ENCODE peak calls at places on chromosomes 7 and 10, in five cellular contexts. One of them, this sample, is unnamed.

GRCh38 chr10:29763396-29763795 is 128.6 kb upstream of the SVIL start:
- DNase-seq in CD8-positive, alpha-beta T cell: no peak
- DNase-seq in tibial nerve: no peak
- DNase-seq in breast epithelium: no peak
- DNase-seq in fibroblast of lung: no peak
- DNase-seq in this sample: no peak

GRCh38 chr10:96285331-96285752 is 14.0 kb upstream of the BLNK start:
- DNase-seq in CD8-positive, alpha-beta T cell: no peak
- DNase-seq in tibial nerve: no peak
- DNase-seq in breast epithelium: no peak
- DNase-seq in fibroblast of lung: no peak
- DNase-seq in this sample: no peak

GRCh38 chr7:8913687-8914086 is 480.3 kb downstream of the NXPH1 start:
- DNase-seq in CD8-positive, alpha-beta T cell: no peak
- DNase-seq in tibial nerve: no peak
- DNase-seq in breast epithelium: no peak
- DNase-seq in fibroblast of lung: no peak
- DNase-seq in this sample: no peak

GRCh38 chr7:135758531-135758932 is 9.9 kb upstream of the FAM180A start:
- DNase-seq in CD8-positive, alpha-beta T cell: no peak
- DNase-seq in tibial nerve: peak; percentile 33
- DNase-seq in breast epithelium: peak; percentile 83
- DNase-seq in fibroblast of lung: peak; percentile 89
- DNase-seq in this sample: no peak

GRCh38 chr7:36038063-36038721 is 114.9 kb upstream of the EEPD1 start:
- DNase-seq in CD8-positive, alpha-beta T cell: no peak
- DNase-seq in tibial nerve: no peak
- DNase-seq in breast epithelium: no peak
- DNase-seq in fibroblast of lung: no peak
- DNase-seq in this sample: no peak

GRCh38 chr10:24951201-24952145 is 933 bp downstream of the PRTFDC1 start:
- DNase-seq in CD8-positive, alpha-beta T cell: no peak
- DNase-seq in tibial nerve: no peak
- DNase-seq in breast epithelium: peak; percentile 21
- DNase-seq in fibroblast of lung: peak; percentile 34
- DNase-seq in this sample: peak; percentile 26

GRCh38 chr7:746074-747061 is 19.3 kb upstream of the PRKAR1B start:
- DNase-seq in CD8-positive, alpha-beta T cell: no peak
- DNase-seq in tibial nerve: no peak
- DNase-seq in breast epithelium: no peak
- DNase-seq in fibroblast of lung: no peak
- DNase-seq in this sample: peak; percentile 54

GRCh38 chr7:100215895-100216294 is 3.9 kb upstream of the PVRIG start:
- DNase-seq in CD8-positive, alpha-beta T cell: no peak
- DNase-seq in tibial nerve: no peak
- DNase-seq in breast epithelium: peak; percentile 24
- DNase-seq in fibroblast of lung: peak; percentile 22
- DNase-seq in this sample: no peak

GRCh38 chr10:33523236-33523792 is 188.8 kb upstream of the NRP1 start:
- DNase-seq in CD8-positive, alpha-beta T cell: no peak
- DNase-seq in tibial nerve: no peak
- DNase-seq in breast epithelium: no peak
- DNase-seq in fibroblast of lung: no peak
- DNase-seq in this sample: no peak

GRCh38 chr10:15879058-15879457 is 18.8 kb upstream of the MINDY3 start:
- DNase-seq in CD8-positive, alpha-beta T cell: no peak
- DNase-seq in tibial nerve: no peak
- DNase-seq in breast epithelium: no peak
- DNase-seq in fibroblast of lung: peak; percentile 24
- DNase-seq in this sample: no peak

GRCh38 chr10:90592903-90593302 is 264.9 kb downstream of the HTR7 start:
- DNase-seq in CD8-positive, alpha-beta T cell: no peak
- DNase-seq in tibial nerve: no peak
- DNase-seq in breast epithelium: peak; percentile 19
- DNase-seq in fibroblast of lung: peak; percentile 75
- DNase-seq in this sample: no peak

GRCh38 chr10:116691544-116692126 is 50.7 kb downstream of the HSPA12A start:
- DNase-seq in CD8-positive, alpha-beta T cell: no peak
- DNase-seq in tibial nerve: no peak
- DNase-seq in breast epithelium: no peak
- DNase-seq in fibroblast of lung: peak; percentile 29
- DNase-seq in this sample: no peak

GRCh38 chr7:70693690-70694356 is 438.1 kb upstream of the GALNT17 start:
- DNase-seq in CD8-positive, alpha-beta T cell: peak; percentile 60
- DNase-seq in tibial nerve: peak; percentile 49
- DNase-seq in breast epithelium: peak; percentile 47
- DNase-seq in fibroblast of lung: peak; percentile 70
- DNase-seq in this sample: peak; percentile 71

GRCh38 chr10:126262971-126263370 is 125.3 kb downstream of the ADAM12 start:
- DNase-seq in CD8-positive, alpha-beta T cell: no peak
- DNase-seq in tibial nerve: no peak
- DNase-seq in breast epithelium: no peak
- DNase-seq in fibroblast of lung: no peak
- DNase-seq in this sample: no peak

GRCh38 chr10:132175401-132175800 is 11.3 kb upstream of the DPYSL4 start:
- DNase-seq in CD8-positive, alpha-beta T cell: no peak
- DNase-seq in tibial nerve: no peak
- DNase-seq in breast epithelium: no peak
- DNase-seq in fibroblast of lung: no peak
- DNase-seq in this sample: no peak

GRCh38 chr7:35757574-35757973 is 43.3 kb upstream of the SEPTIN7 start:
- DNase-seq in CD8-positive, alpha-beta T cell: no peak
- DNase-seq in tibial nerve: no peak
- DNase-seq in breast epithelium: no peak
- DNase-seq in fibroblast of lung: no peak
- DNase-seq in this sample: no peak

GRCh38 chr10:109891105-109891504 is 32.2 kb downstream of the XPNPEP1 start:
- DNase-seq in CD8-positive, alpha-beta T cell: no peak
- DNase-seq in tibial nerve: no peak
- DNase-seq in breast epithelium: no peak
- DNase-seq in fibroblast of lung: peak; percentile 57
- DNase-seq in this sample: no peak

GRCh38 chr10:51063659-51064535 is 10.4 kb upstream of the PRKG1 start:
- DNase-seq in CD8-positive, alpha-beta T cell: no peak
- DNase-seq in tibial nerve: no peak
- DNase-seq in breast epithelium: no peak
- DNase-seq in fibroblast of lung: peak; percentile 35
- DNase-seq in this sample: no peak

GRCh38 chr10:25483999-25484398 is 309.2 kb downstream of the GPR158 start:
- DNase-seq in CD8-positive, alpha-beta T cell: no peak
- DNase-seq in tibial nerve: no peak
- DNase-seq in breast epithelium: no peak
- DNase-seq in fibroblast of lung: no peak
- DNase-seq in this sample: no peak

GRCh38 chr7:149727541-149728476 is 45.6 kb downstream of the ZNF467 start:
- DNase-seq in CD8-positive, alpha-beta T cell: no peak
- DNase-seq in tibial nerve: no peak
- DNase-seq in breast epithelium: no peak
- DNase-seq in fibroblast of lung: no peak
- DNase-seq in this sample: no peak

GRCh38 chr10:132293416-132294195 is 14.1 kb downstream of the STK32C start:
- DNase-seq in CD8-positive, alpha-beta T cell: no peak
- DNase-seq in tibial nerve: no peak
- DNase-seq in breast epithelium: no peak
- DNase-seq in fibroblast of lung: no peak
- DNase-seq in this sample: no peak

GRCh38 chr7:129665013-129665401 is 53.5 kb downstream of the NRF1 start:
- DNase-seq in CD8-positive, alpha-beta T cell: no peak
- DNase-seq in tibial nerve: no peak
- DNase-seq in breast epithelium: peak; percentile 20
- DNase-seq in fibroblast of lung: peak; percentile 98
- DNase-seq in this sample: no peak

GRCh38 chr7:73442903-73443542 is 9.4 kb downstream of the FZD9 start:
- DNase-seq in CD8-positive, alpha-beta T cell: no peak
- DNase-seq in tibial nerve: no peak
- DNase-seq in breast epithelium: no peak
- DNase-seq in fibroblast of lung: no peak
- DNase-seq in this sample: peak; percentile 54

GRCh38 chr7:129702316-129702715 is 90.8 kb downstream of the NRF1 start:
- DNase-seq in CD8-positive, alpha-beta T cell: no peak
- DNase-seq in tibial nerve: no peak
- DNase-seq in breast epithelium: no peak
- DNase-seq in fibroblast of lung: peak; percentile 82
- DNase-seq in this sample: no peak

GRCh38 chr10:12308102-12308501 is 41.2 kb upstream of the CAMK1D start:
- DNase-seq in CD8-positive, alpha-beta T cell: no peak
- DNase-seq in tibial nerve: no peak
- DNase-seq in breast epithelium: no peak
- DNase-seq in fibroblast of lung: no peak
- DNase-seq in this sample: no peak

GRCh38 chr7:99778880-99779279 is 5.1 kb downstream of the CYP3A4 start:
- DNase-seq in CD8-positive, alpha-beta T cell: no peak
- DNase-seq in tibial nerve: no peak
- DNase-seq in breast epithelium: no peak
- DNase-seq in fibroblast of lung: no peak
- DNase-seq in this sample: no peak

GRCh38 chr7:126820925-126821324 is 431.8 kb downstream of the GRM8 start:
- DNase-seq in CD8-positive, alpha-beta T cell: no peak
- DNase-seq in tibial nerve: no peak
- DNase-seq in breast epithelium: no peak
- DNase-seq in fibroblast of lung: no peak
- DNase-seq in this sample: no peak

GRCh38 chr7:39605087-39605486 is 18.3 kb upstream of the RALA start:
- DNase-seq in CD8-positive, alpha-beta T cell: no peak
- DNase-seq in tibial nerve: no peak
- DNase-seq in breast epithelium: no peak
- DNase-seq in fibroblast of lung: peak; percentile 85
- DNase-seq in this sample: no peak

GRCh38 chr10:129970404-129971364 is 6.6 kb upstream of the EBF3 start:
- DNase-seq in CD8-positive, alpha-beta T cell: no peak
- DNase-seq in tibial nerve: no peak
- DNase-seq in breast epithelium: no peak
- DNase-seq in fibroblast of lung: no peak
- DNase-seq in this sample: no peak

GRCh38 chr7:33921216-33921938 is 16.0 kb downstream of the BMPER start:
- DNase-seq in CD8-positive, alpha-beta T cell: no peak
- DNase-seq in tibial nerve: peak; percentile 54
- DNase-seq in breast epithelium: no peak
- DNase-seq in fibroblast of lung: no peak
- DNase-seq in this sample: peak; percentile 9

GRCh38 chr7:107167483-107168232 is 1.1 kb upstream of the HBP1 start:
- DNase-seq in CD8-positive, alpha-beta T cell: no peak
- DNase-seq in tibial nerve: peak; percentile 40
- DNase-seq in breast epithelium: no peak
- DNase-seq in fibroblast of lung: peak; percentile 86
- DNase-seq in this sample: peak; percentile 78

GRCh38 chr10:101710793-101711192 is 15.8 kb upstream of the FBXW4 start:
- DNase-seq in CD8-positive, alpha-beta T cell: no peak
- DNase-seq in tibial nerve: no peak
- DNase-seq in breast epithelium: no peak
- DNase-seq in fibroblast of lung: no peak
- DNase-seq in this sample: no peak

GRCh38 chr10:15131330-15131729 is 34.2 kb downstream of the RPP38 start:
- DNase-seq in CD8-positive, alpha-beta T cell: no peak
- DNase-seq in tibial nerve: no peak
- DNase-seq in breast epithelium: no peak
- DNase-seq in fibroblast of lung: no peak
- DNase-seq in this sample: no peak

GRCh38 chr10:18594574-18595156 is 56.7 kb downstream of the NSUN6 start:
- DNase-seq in CD8-positive, alpha-beta T cell: no peak
- DNase-seq in tibial nerve: no peak
- DNase-seq in breast epithelium: no peak
- DNase-seq in fibroblast of lung: no peak
- DNase-seq in this sample: no peak

GRCh38 chr10:119205926-119206602 is 1.3 kb upstream of the GRK5 start:
- DNase-seq in CD8-positive, alpha-beta T cell: peak; percentile 25
- DNase-seq in tibial nerve: peak; percentile 50
- DNase-seq in breast epithelium: peak; percentile 57
- DNase-seq in fibroblast of lung: peak; percentile 25
- DNase-seq in this sample: peak; percentile 75

GRCh38 chr7:37027104-37027503 is 302.8 kb upstream of the AOAH start:
- DNase-seq in CD8-positive, alpha-beta T cell: no peak
- DNase-seq in tibial nerve: no peak
- DNase-seq in breast epithelium: no peak
- DNase-seq in fibroblast of lung: no peak
- DNase-seq in this sample: no peak

DNA sequence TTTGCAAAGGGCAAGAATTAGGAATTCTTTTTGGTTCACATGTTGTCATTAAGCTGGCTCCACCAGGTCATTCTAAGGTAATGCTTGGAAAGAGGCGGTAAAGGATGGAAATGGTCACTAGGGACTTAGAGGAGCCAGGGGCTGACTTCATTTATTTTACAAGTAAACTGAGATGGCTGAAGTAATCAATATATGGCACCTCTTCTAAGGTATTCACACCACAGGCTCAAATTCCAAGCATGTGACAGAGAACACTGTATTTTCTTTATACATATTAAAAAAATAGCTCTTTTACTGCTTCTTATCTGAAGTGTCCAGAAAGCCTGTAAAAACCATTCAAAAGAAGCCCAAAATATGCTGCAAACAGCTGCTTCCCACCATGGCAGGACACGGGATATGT is 239.0 kb downstream of the GLI3 start:
- DNase-seq in CD8-positive, alpha-beta T cell: no peak
- DNase-seq in tibial nerve: no peak
- DNase-seq in breast epithelium: no peak
- DNase-seq in fibroblast of lung: no peak
- DNase-seq in this sample: no peak
- H3K4me1 ChIP-seq in CD8-positive, alpha-beta T cell: no peaks in the 10 kb centered on the region
- H3K4me1 ChIP-seq in tibial nerve: peaks cover 47% of the 10 kb centered on the region
- H3K4me1 ChIP-seq in breast epithelium: no peaks in the 10 kb centered on the region
- H3K4me1 ChIP-seq in fibroblast of lung: peaks cover 13% of the 10 kb centered on the region
- H3K4me1 ChIP-seq in this sample: peaks cover 26% of the 10 kb centered on the region

GRCh38 chr10:79187545-79187940 is 118.8 kb downstream of the ZMIZ1 start:
- DNase-seq in CD8-positive, alpha-beta T cell: no peak
- DNase-seq in tibial nerve: no peak
- DNase-seq in breast epithelium: no peak
- DNase-seq in fibroblast of lung: no peak
- DNase-seq in this sample: no peak
- H3K4me1 ChIP-seq in CD8-positive, alpha-beta T cell: no peaks in the 10 kb centered on the region
- H3K4me1 ChIP-seq in tibial nerve: peaks cover 100% of the 10 kb centered on the region
- H3K4me1 ChIP-seq in breast epithelium: no peaks in the 10 kb centered on the region
- H3K4me1 ChIP-seq in fibroblast of lung: peaks cover 58% of the 10 kb centered on the region
- H3K4me1 ChIP-seq in this sample: peaks cover 92% of the 10 kb centered on the region

GRCh38 chr10:98010939-98011685 is 19.3 kb downstream of the CRTAC1 start:
- DNase-seq in CD8-positive, alpha-beta T cell: no peak
- DNase-seq in tibial nerve: no peak
- DNase-seq in breast epithelium: no peak
- DNase-seq in fibroblast of lung: no peak
- DNase-seq in this sample: no peak

GRCh38 chr10:98001736-98002135 is 28.7 kb downstream of the CRTAC1 start:
- DNase-seq in CD8-positive, alpha-beta T cell: no peak
- DNase-seq in tibial nerve: no peak
- DNase-seq in breast epithelium: no peak
- DNase-seq in fibroblast of lung: no peak
- DNase-seq in this sample: no peak

GRCh38 chr10:98000346-98000745 is 30.1 kb downstream of the CRTAC1 start:
- DNase-seq in CD8-positive, alpha-beta T cell: no peak
- DNase-seq in tibial nerve: no peak
- DNase-seq in breast epithelium: no peak
- DNase-seq in fibroblast of lung: no peak
- DNase-seq in this sample: no peak

GRCh38 chr10:98006266-98006665 is 24.2 kb downstream of the CRTAC1 start:
- DNase-seq in CD8-positive, alpha-beta T cell: no peak
- DNase-seq in tibial nerve: no peak
- DNase-seq in breast epithelium: no peak
- DNase-seq in fibroblast of lung: no peak
- DNase-seq in this sample: no peak
- H3K4me1 ChIP-seq in CD8-positive, alpha-beta T cell: no peaks in the 10 kb centered on the region
- H3K4me1 ChIP-seq in tibial nerve: peaks cover 4% of the 10 kb centered on the region
- H3K4me1 ChIP-seq in breast epithelium: no peaks in the 10 kb centered on the region
- H3K4me1 ChIP-seq in fibroblast of lung: no peaks in the 10 kb centered on the region
- H3K4me1 ChIP-seq in this sample: peaks cover 6% of the 10 kb centered on the region

GRCh38 chr7:131104611-131105293 is 222.9 kb upstream of the MKLN1 start:
- DNase-seq in CD8-positive, alpha-beta T cell: no peak
- DNase-seq in tibial nerve: no peak
- DNase-seq in breast epithelium: no peak
- DNase-seq in fibroblast of lung: peak; percentile 9
- DNase-seq in this sample: no peak
- H3K4me1 ChIP-seq in CD8-positive, alpha-beta T cell: peaks cover 65% of the 10 kb centered on the region
- H3K4me1 ChIP-seq in tibial nerve: peaks cover 69% of the 10 kb centered on the region
- H3K4me1 ChIP-seq in breast epithelium: no peaks in the 10 kb centered on the region
- H3K4me1 ChIP-seq in fibroblast of lung: peaks cover 23% of the 10 kb centered on the region
- H3K4me1 ChIP-seq in this sample: peaks cover 48% of the 10 kb centered on the region

This sample was measured in upper lobe of left lung.